ENCODE peak calls at places on chromosomes 1 and 21, in five cellular contexts. X is memory B cell; C is stimulated activated naive B cell treated with anti-CD40 and anti-IgM and Interleukin-4, amounts not matched to agents 10 μg/mL and 1 μg/mL and 100 μg/mL, for 72 hours; J is ACHN; N is iPS-NIHi11. T is an unnamed sample.

GRCh38 chr1:235253219-235253640 is 74.7 kb downstream of the ARID4B start:
- DNase-seq in J (peak; percentile 77), N (peak; percentile 53), C (peak; percentile 28), X (peak; percentile 63), T (peak; percentile 35)

GRCh38 chr1:98429851-98430496 is 231.5 kb upstream of the SNX7 start:
- DNase-seq in X (no peak), J (peak; percentile 4), N (peak; percentile 41), C (no peak), T (no peak)

GRCh38 chr1:230157409-230158390 is 90.7 kb downstream of the GALNT2 start:
- DNase-seq in C (no peak), X (no peak), N (no peak), J (no peak), T (no peak)

GRCh38 chr1:110857964-110858948 is 14.7 kb upstream of the CD53 start:
- DNase-seq in N (no peak), J (no peak), C (no peak), X (no peak), T (no peak)

GRCh38 chr1:42981406-42981805 is 22.7 kb upstream of the SLC2A1 start:
- DNase-seq in N (no peak), C (no peak), J (no peak), X (no peak), T (no peak)

GRCh38 chr1:92201973-92202372 is 15.7 kb upstream of the C1orf146 start:
- DNase-seq in C (no peak), J (no peak), N (no peak), X (no peak), T (no peak)

GRCh38 chr1:41895552-41895951 is 23.2 kb downstream of the HIVEP3 start:
- DNase-seq in C (no peak), X (no peak), J (no peak), N (no peak), T (no peak)

GRCh38 chr1:209215826-209216225 is 367.7 kb upstream of the CAMK1G start:
- DNase-seq in X (no peak), N (no peak), J (no peak), C (no peak), T (no peak)

GRCh38 chr21:27571706-27572105 is 604.8 kb upstream of the ADAMTS5 start:
- DNase-seq in N (no peak), X (no peak), J (peak; percentile 97), C (no peak), T (no peak)

GRCh38 chr1:29465755-29466154 is 229.4 kb downstream of the PTPRU start:
- DNase-seq in J (peak; percentile 19), X (no peak), N (peak; percentile 69), C (no peak), T (no peak)

GRCh38 chr1:109864960-109865611 is 45.6 kb upstream of the CSF1 start:
- DNase-seq in J (no peak), N (no peak), X (no peak), C (no peak), T (no peak)

GRCh38 chr21:39882186-39882882 is 15.1 kb downstream of the PCP4 start:
- DNase-seq in J (no peak), C (no peak), X (no peak), N (no peak), T (no peak)

GRCh38 chr1:247906504-247907047 is 11.2 kb downstream of the OR2W3 start:
- DNase-seq in N (no peak), J (peak; percentile 42), X (no peak), C (no peak), T (no peak)

GRCh38 chr1:231642600-231643332 is 16.2 kb downstream of the DISC1 start:
- DNase-seq in N (no peak), X (no peak), J (no peak), C (no peak), T (no peak)

GRCh38 chr1:31414692-31415370 is 1.8 kb downstream of the SERINC2 start:
- DNase-seq in C (no peak), X (no peak), J (no peak), N (no peak), T (no peak)

GRCh38 chr1:244952940-244953339 is 88.6 kb upstream of the HNRNPU start:
- DNase-seq in N (no peak), X (no peak), C (no peak), J (no peak), T (no peak)

GRCh38 chr1:23585321-23586022 is 26.2 kb upstream of the ID3 start:
- DNase-seq in C (no peak), N (no peak), X (no peak), J (peak; percentile 40), T (no peak)

GRCh38 chr1:46223472-46223943 is 20.4 kb downstream of the LURAP1 start:
- DNase-seq in X (peak; percentile 37), C (peak; percentile 37), J (peak; percentile 79), N (peak; percentile 72), T (peak; percentile 56)

GRCh38 chr21:34598931-34599400 is 15.9 kb downstream of the RCAN1 start:
- DNase-seq in X (no peak), C (no peak), N (no peak), J (no peak), T (no peak)

GRCh38 chr1:11013160-11013531 is 692 bp downstream of the TARDBP start:
- DNase-seq in J (no peak), N (no peak), X (no peak), C (no peak), T (no peak)

GRCh38 chr1:55384589-55385136 is 169.5 kb upstream of the USP24 start:
- DNase-seq in N (no peak), X (no peak), J (no peak), C (no peak), T (no peak)

GRCh38 chr1:162941024-162941423 is 80.0 kb upstream of the CCDC190 start:
- DNase-seq in C (no peak), X (no peak), N (no peak), J (no peak), T (no peak)

GRCh38 chr1:71081697-71082080 is 854 bp upstream of the ZRANB2 start:
- DNase-seq in N (no peak), J (peak; percentile 20), C (no peak), X (no peak), T (no peak)

GRCh38 chr1:119799599-119800177 is 11.6 kb downstream of the REG4 start:
- DNase-seq in N (no peak), C (no peak), X (no peak), J (no peak), T (peak; percentile 48)

GRCh38 chr1:33147275-33147996 is 34.4 kb downstream of the TRIM62 start:
- DNase-seq in C (no peak), J (no peak), X (no peak), N (no peak), T (no peak)

GRCh38 chr1:198498881-198499280 is 41.6 kb downstream of the ATP6V1G3 start:
- DNase-seq in X (no peak), C (no peak), J (no peak), N (no peak), T (no peak)

GRCh38 chr1:115476616-115477015 is 138.6 kb upstream of the NGF start:
- DNase-seq in N (no peak), J (no peak), C (no peak), X (no peak), T (no peak)

GRCh38 chr21:42746593-42747266 is 93.3 kb downstream of the PDE9A start:
- DNase-seq in N (no peak), C (no peak), X (no peak), J (no peak), T (peak; percentile 54)

GRCh38 chr1:154941332-154941995 is 4.9 kb upstream of the PMVK start:
- DNase-seq in X (no peak), J (no peak), N (peak; percentile 33), C (no peak), T (no peak)

GRCh38 chr21:27825035-27825434 is 858.1 kb upstream of the ADAMTS5 start:
- DNase-seq in C (no peak), N (peak; percentile 23), X (no peak), J (no peak), T (no peak)

GRCh38 chr1:53585116-53585515 is 125.9 kb downstream of the DMRTB1 start:
- DNase-seq in J (no peak), X (no peak), C (no peak), N (no peak), T (no peak)

GRCh38 chr1:80202118-80202517 is 1195.6 kb upstream of the ADGRL4 start:
- DNase-seq in C (no peak), N (no peak), X (no peak), J (no peak), T (no peak)

GRCh38 chr1:80054129-80054528 is 1047.6 kb upstream of the ADGRL4 start:
- DNase-seq in X (no peak), J (no peak), N (peak; percentile 13), C (no peak), T (no peak)

GRCh38 chr1:43522776-43523480 is 7.8 kb upstream of the PTPRF start:
- DNase-seq in C (no peak), J (peak; percentile 92), X (no peak), N (no peak), T (no peak)

GRCh38 chr1:156390409-156391144 is 21.6 kb downstream of the RHBG start:
- DNase-seq in X (no peak), N (no peak), J (no peak), C (no peak), T (no peak)

GRCh38 chr1:41399148-41399795 is 38.0 kb downstream of the FOXO6 start:
- DNase-seq in X (no peak), C (no peak), N (no peak), J (no peak), T (no peak)

GRCh38 chr1:19835573-19835972 is 20.5 kb upstream of the RNF186 start:
- DNase-seq in J (no peak), X (no peak), N (no peak), C (no peak), T (no peak)

GRCh38 chr1:114536043-114536442 is 25.0 kb upstream of the TRIM33 start:
- DNase-seq in N (no peak), J (no peak), C (no peak), X (no peak), T (no peak)

GRCh38 chr1:15038232-15039016 is 115.1 kb upstream of the TMEM51 start:
- DNase-seq in X (no peak), C (no peak), J (peak; percentile 58), N (peak; percentile 62), T (no peak)